ENCODE peak calls at places on chromosomes 6 and 20, in six cellular contexts. W, M, A, B, T and D are unnamed samples.

GRCh38 chr20:10074513-10074912 is 39.7 kb downstream of the ANKEF1 start:
- DNase-seq in A (no peak), M (no peak), W (peak; percentile 46), B (no peak), T (peak; percentile 89), D (no peak)

GRCh38 chr6:151058021-151058733 is 181.6 kb upstream of the AKAP12 start:
- DNase-seq in M (no peak), A (no peak), T (no peak), W (no peak), B (no peak), D (no peak)

GRCh38 chr20:38452880-38453624 is 17.9 kb upstream of the SNHG17 start:
- DNase-seq in A (no peak), M (no peak), B (peak; percentile 39), W (peak; percentile 33), T (no peak), D (no peak)

GRCh38 chr6:71419217-71419953 is 130.8 kb downstream of the OGFRL1 start:
- DNase-seq in B (no peak), T (no peak), M (no peak), W (no peak), A (no peak), D (no peak)

GRCh38 chr6:12890171-12890790 is 173.7 kb downstream of the PHACTR1 start:
- DNase-seq in T (peak; percentile 40), M (no peak), W (no peak), B (no peak), A (peak; percentile 53), D (no peak)

GRCh38 chr6:154933181-154933827 is 61.8 kb upstream of the TIAM2 start:
- DNase-seq in M (no peak), T (no peak), A (peak; percentile 31), B (no peak), W (no peak), D (no peak)

GRCh38 chr20:675453-676314 is at the start of gene SCRT2:
- DNase-seq in B (peak; percentile 81), A (peak; percentile 84), M (no peak), W (peak; percentile 13), T (peak; percentile 73), D (no peak)

GRCh38 chr6:49764571-49765236 is 20.5 kb upstream of the CRISP3 start:
- DNase-seq in A (no peak), T (no peak), M (no peak), W (no peak), B (no peak), D (no peak)

GRCh38 chr20:61023612-61024011 is 228.4 kb upstream of the CDH4 start:
- DNase-seq in W (no peak), A (no peak), T (no peak), M (no peak), B (no peak), D (no peak)

GRCh38 chr20:58523916-58524315 is 8.7 kb upstream of the APCDD1L start:
- DNase-seq in B (peak; percentile 38), W (no peak), A (no peak), T (peak; percentile 29), M (no peak), D (no peak)

GRCh38 chr6:108521616-108522107 is 39.1 kb upstream of the FOXO3 start:
- DNase-seq in W (no peak), T (no peak), A (peak; percentile 14), B (no peak), M (no peak), D (no peak)

GRCh38 chr6:158366363-158366762 is 54.1 kb downstream of the TULP4 start:
- DNase-seq in W (no peak), M (no peak), T (no peak), A (no peak), B (no peak), D (no peak)

DNA sequence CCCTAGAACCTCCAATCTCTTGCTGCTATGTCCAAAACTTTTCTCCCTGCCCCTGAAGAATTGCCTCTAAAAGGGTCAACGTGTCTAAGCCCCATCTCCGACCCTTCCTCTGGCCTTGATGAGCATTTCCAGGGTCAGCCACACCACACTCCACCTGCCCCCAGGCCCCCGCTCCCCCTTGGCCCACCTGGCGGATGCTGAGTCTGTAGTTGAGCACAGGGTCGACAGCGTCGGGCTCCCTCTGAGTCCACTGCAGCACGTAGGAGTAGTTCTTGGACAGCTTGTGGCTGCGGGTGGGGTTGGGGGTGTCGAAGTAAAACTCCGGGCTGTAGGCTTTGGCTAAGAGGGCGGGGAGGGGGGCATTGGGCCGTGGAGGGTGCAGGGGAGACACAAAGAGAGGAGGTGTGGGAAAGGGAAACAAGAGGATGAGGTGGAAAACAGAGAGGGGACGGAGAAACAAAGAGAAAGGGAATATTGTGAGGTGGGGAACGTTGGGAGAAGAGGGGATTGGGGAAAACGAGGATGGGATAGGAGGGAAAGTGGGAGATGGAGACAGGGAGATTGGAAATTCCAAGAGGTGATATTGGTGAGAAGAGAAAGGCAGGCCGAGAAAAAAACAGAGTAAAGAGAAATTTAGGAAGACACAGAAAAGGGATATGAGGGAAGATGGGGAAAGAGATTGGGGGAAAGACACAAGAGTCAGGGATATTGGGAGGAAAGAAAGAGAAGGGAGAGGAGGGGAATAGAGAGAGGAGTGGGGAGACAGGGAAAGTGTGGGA is 50.5 kb downstream of the MDGA1 start:
- DNase-seq in M (no peak), T (no peak), W (no peak), A (no peak), B (no peak), D (no peak)
- H3K4me3 ChIP-seq in M (no peak overlapping the region), T (no peak overlapping the region), W (no peak overlapping the region), A (no peak overlapping the region), B (no peak overlapping the region), D (no peak overlapping the region)

DNA sequence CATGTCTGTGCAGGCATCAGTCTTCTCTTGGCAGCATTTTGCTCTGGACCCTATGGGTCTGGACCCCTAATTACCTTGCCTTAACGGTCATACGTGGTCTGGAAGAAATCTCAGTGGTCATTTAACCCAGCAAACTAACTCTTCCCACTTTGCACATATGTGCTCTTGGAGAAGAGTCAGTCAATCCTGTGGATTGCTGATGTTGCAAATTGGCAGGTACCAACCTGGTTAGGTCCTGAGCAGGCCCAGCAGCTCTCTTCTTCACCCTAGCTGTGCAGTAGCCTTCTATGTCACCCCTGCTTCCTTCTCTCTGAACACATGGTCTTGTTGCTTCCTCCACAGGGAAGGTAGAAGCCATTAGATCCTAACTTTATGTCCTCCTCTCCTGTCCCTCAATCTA is 1.6 kb downstream of the CEP43 start:
- DNase-seq in W (no peak), B (no peak), A (no peak), M (no peak), T (no peak), D (no peak)
- H3K4me3 ChIP-seq in W (peak overlapping the region; percentile 14), B (no peak overlapping the region), A (no peak overlapping the region), M (no peak overlapping the region), T (peak overlapping the region; percentile 98), D (peak overlapping the region; percentile 97)

GRCh38 chr20:63661108-63661507 is 3.0 kb downstream of the RTEL1 start:
- DNase-seq in B (no peak), W (no peak), T (no peak), M (no peak), A (no peak), D (no peak)

GRCh38 chr20:63658749-63659187 is 656 bp downstream of the RTEL1 start:
- DNase-seq in T (peak; percentile 40), W (no peak), M (no peak), A (no peak), B (no peak), D (no peak)

GRCh38 chr20:63657937-63658748 is at the start of gene RTEL1:
- DNase-seq in T (peak; percentile 94), M (peak; percentile 66), A (peak; percentile 95), B (peak; percentile 96), W (peak; percentile 74), D (peak; percentile 56)

GRCh38 chr20:63660622-63661021 is 2.5 kb downstream of the RTEL1 start:
- DNase-seq in W (no peak), B (no peak), M (no peak), T (no peak), A (no peak), D (no peak)

DNA sequence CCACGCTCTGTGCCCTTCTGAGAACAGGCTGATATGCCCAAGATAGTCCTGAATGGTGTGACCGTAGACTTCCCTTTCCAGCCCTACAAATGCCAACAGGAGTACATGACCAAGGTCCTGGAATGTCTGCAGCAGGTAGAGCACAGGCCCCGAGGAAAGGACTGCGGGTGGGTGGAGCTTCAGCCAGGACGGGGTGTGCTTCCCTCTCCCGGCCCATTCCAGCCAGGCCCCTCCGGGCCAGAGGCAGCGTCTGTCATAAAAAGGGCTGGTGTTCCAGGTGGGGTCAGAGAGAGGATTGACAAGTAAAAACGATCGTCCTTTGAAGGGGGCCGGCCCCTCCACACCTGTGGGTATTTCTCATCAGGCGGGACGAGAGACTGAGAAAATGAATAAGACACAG is 1.3 kb downstream of the RTEL1 start:
- DNase-seq in M (no peak), T (no peak), A (peak; percentile 37), B (peak; percentile 60), W (no peak), D (no peak)
- H3K4me3 ChIP-seq in M (peak overlapping the region; percentile 89), T (peak overlapping the region; percentile 73), A (no peak overlapping the region), B (peak overlapping the region; percentile 67), W (peak overlapping the region; percentile 89), D (peak overlapping the region; percentile 100)

DNA sequence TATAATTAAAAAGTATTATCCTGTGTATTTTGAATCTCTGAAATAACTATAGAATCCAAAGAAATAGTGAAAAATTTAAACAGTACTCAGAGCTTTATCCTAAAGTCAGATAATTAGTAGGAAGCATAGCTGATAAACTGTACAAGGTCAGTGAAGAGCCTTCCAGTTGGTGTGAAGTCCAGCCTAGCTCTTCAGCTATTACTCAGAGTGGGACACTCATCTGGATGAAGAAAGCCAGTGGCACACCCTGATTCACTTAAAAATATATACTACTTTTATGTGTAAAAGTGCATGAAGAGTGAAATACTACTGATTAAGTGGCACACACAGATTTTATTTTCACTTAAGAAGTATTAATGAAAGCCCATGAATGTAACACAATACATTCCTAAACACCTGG is 3.1 kb downstream of the IFNGR1 start:
- DNase-seq in W (no peak), T (no peak), A (no peak), M (no peak), B (no peak), D (no peak)
- H3K4me3 ChIP-seq in W (no peak overlapping the region), T (no peak overlapping the region), A (no peak overlapping the region), M (peak overlapping the region; percentile 92), B (no peak overlapping the region), D (no peak overlapping the region)

GRCh38 chr6:30500421-30501069 is 11.2 kb downstream of the HLA-E start:
- DNase-seq in A (no peak), W (no peak), M (no peak), T (peak; percentile 12), B (no peak), D (no peak)
- H3K4me3 ChIP-seq in A (no peak overlapping the region), W (no peak overlapping the region), M (no peak overlapping the region), T (no peak overlapping the region), B (no peak overlapping the region), D (peak overlapping the region; percentile 19)

GRCh38 chr6:27593861-27594260 is 121.0 kb upstream of the ZNF184 start:
- DNase-seq in T (no peak), A (no peak), B (no peak), W (no peak), M (no peak), D (no peak)

GRCh38 chr6:27592107-27592480 is 119.2 kb upstream of the ZNF184 start:
- DNase-seq in W (no peak), T (peak; percentile 55), B (no peak), M (no peak), A (peak; percentile 67), D (no peak)

GRCh38 chr6:27591660-27592059 is 118.8 kb upstream of the ZNF184 start:
- DNase-seq in W (no peak), B (no peak), T (peak; percentile 80), A (peak; percentile 85), M (no peak), D (peak; percentile 78)

GRCh38 chr6:27592481-27593199 is 119.7 kb upstream of the ZNF184 start:
- DNase-seq in A (peak; percentile 98), M (no peak), B (no peak), T (peak; percentile 94), W (peak; percentile 47), D (peak; percentile 59)

GRCh38 chr6:27593200-27593818 is 120.4 kb upstream of the ZNF184 start:
- DNase-seq in W (no peak), A (no peak), M (no peak), B (no peak), T (peak; percentile 31), D (no peak)
- H3K4me3 ChIP-seq in W (peak overlapping the region; percentile 7), A (peak overlapping the region; percentile 79), M (no peak overlapping the region), B (no peak overlapping the region), T (peak overlapping the region; percentile 51), D (peak overlapping the region; percentile 96)